ENCODE peak calls at places on chromosomes 16 and 17, in nine cellular contexts. V, Q, S, I, N, K, L, A and O are unnamed samples.

GRCh38 chr17:65518256-65518655 is 43.2 kb downstream of the AXIN2 start:
- DNase-seq in V (no peak), L (peak), S (peak), A (no peak), I (no peak), K (peak), N (no peak), Q (peak), O (peak)

GRCh38 chr16:81185416-81185815 is 53.1 kb upstream of the BCO1 start:
- DNase-seq in S (no peak), L (no peak), I (no peak), Q (no peak), N (no peak), A (no peak), V (no peak), K (no peak), O (no peak)

GRCh38 chr17:55177159-55177913 is 87.4 kb upstream of the HLF start:
- DNase-seq in Q (peak), I (no peak), A (no peak), S (peak), K (no peak), L (peak), N (no peak), V (no peak), O (no peak)

GRCh38 chr17:50871369-50871768 is 5.2 kb upstream of the TOB1 start:
- DNase-seq in L (no peak), N (no peak), A (no peak), V (no peak), Q (no peak), S (no peak), K (no peak), I (no peak), O (no peak)

GRCh38 chr17:57471941-57472368 is 215.6 kb downstream of the MSI2 start:
- DNase-seq in K (no peak), Q (no peak), S (no peak), L (no peak), N (no peak), I (no peak), V (no peak), A (no peak), O (no peak)

GRCh38 chr16:19858006-19858653 is 26.5 kb downstream of the GPRC5B start:
- DNase-seq in A (peak), L (no peak), V (no peak), I (no peak), N (no peak), K (no peak), S (no peak), Q (no peak), O (peak)

GRCh38 chr17:77872199-77872598 is 86.3 kb upstream of the TNRC6C start:
- DNase-seq in L (no peak), V (no peak), K (no peak), S (no peak), I (no peak), A (no peak), Q (no peak), N (no peak), O (no peak)

GRCh38 chr16:88599825-88600538 is 29.8 kb downstream of the ZC3H18 start:
- DNase-seq in N (no peak), K (no peak), I (no peak), S (no peak), L (no peak), A (no peak), V (no peak), Q (no peak), O (no peak)

GRCh38 chr17:58507123-58507634 is 7.3 kb downstream of the MTMR4 start:
- DNase-seq in Q (no peak), A (no peak), L (no peak), K (no peak), S (no peak), I (no peak), V (no peak), N (no peak), O (no peak)

GRCh38 chr16:85416267-85417109 is 196.6 kb upstream of the GSE1 start:
- DNase-seq in S (no peak), L (peak), A (peak), V (peak), N (no peak), I (no peak), K (peak), Q (peak), O (no peak)

GRCh38 chr17:30586818-30587595 is 109.8 kb downstream of the GOSR1 start:
- DNase-seq in L (peak), I (no peak), S (peak), Q (peak), V (no peak), K (no peak), N (peak), A (no peak), O (peak)

GRCh38 chr17:32525116-32525515 is 38.3 kb downstream of the CDK5R1 start:
- DNase-seq in I (no peak), L (peak), S (peak), V (no peak), Q (peak), N (peak), A (no peak), K (peak), O (peak)

GRCh38 chr17:28154242-28154641 is 111.8 kb downstream of the NLK start:
- DNase-seq in V (no peak), K (no peak), L (no peak), A (no peak), S (no peak), Q (no peak), N (no peak), I (no peak), O (no peak)

GRCh38 chr17:62724398-62725146 is 83.5 kb downstream of the MARCHF10 start:
- DNase-seq in L (peak), S (no peak), N (no peak), K (peak), V (no peak), I (no peak), A (no peak), Q (peak), O (no peak)

GRCh38 chr16:1057252-1057932 is 15.2 kb upstream of the SSTR5 start:
- DNase-seq in V (peak), N (no peak), S (no peak), K (peak), I (no peak), A (no peak), Q (peak), L (peak), O (no peak)

GRCh38 chr17:43857141-43857540 is 10.2 kb downstream of the CD300LG start:
- DNase-seq in L (no peak), A (no peak), K (no peak), Q (no peak), S (no peak), I (no peak), V (no peak), N (no peak), O (no peak)

GRCh38 chr16:74447578-74447977 is 26.3 kb upstream of the CLEC18B start:
- DNase-seq in S (no peak), V (no peak), L (no peak), N (no peak), I (no peak), Q (no peak), K (no peak), A (no peak), O (no peak)